ENCODE peak calls at places on chromosomes 3 and 15, in nine cellular contexts. G is activated CD8-positive, alpha-beta memory T cell treated with anti-CD3 and anti-CD28 coated beads for 48 hours; V is progenitor cell of endocrine pancreas; J is EH; R is right cardiac atrium; E is activated T-helper 1 cell treated with Interleukin-2 at 50 U/mL for 16 hours; C is fibroblast of mammary gland; W is suprapubic skin; T is naive thymus-derived CD8-positive, alpha-beta T cell. Y is an unnamed sample.

GRCh38 chr3:36381311-36381956 is 1.1 kb downstream of the STAC start:
- DNase-seq in G (no peak), V (no peak), J (peak; percentile 41), R (no peak), E (no peak), C (no peak), W (no peak), T (no peak), Y (no peak)

GRCh38 chr3:184110316-184110725 is 13.5 kb downstream of the HTR3E start:
- DNase-seq in G (no peak), V (no peak), J (peak; percentile 49), R (no peak), E (no peak), C (peak; percentile 74), W (no peak), T (no peak), Y (no peak)

GRCh38 chr15:80251505-80252280 is at the start of gene CTXND1:
- DNase-seq in G (no peak), V (peak; percentile 25), J (peak; percentile 2), R (peak; percentile 68), E (no peak), C (no peak), W (no peak), T (peak; percentile 0), Y (no peak)

GRCh38 chr3:99808163-99808794 is 9.4 kb upstream of the CMSS1 start:
- DNase-seq in G (no peak), V (peak; percentile 43), J (peak; percentile 80), R (no peak), E (no peak), C (peak; percentile 83), W (no peak), T (peak; percentile 34), Y (peak; percentile 24)

GRCh38 chr15:25763954-25764353 is 99.2 kb downstream of the ATP10A start:
- DNase-seq in G (no peak), V (no peak), J (no peak), R (no peak), E (no peak), C (no peak), W (no peak), T (no peak), Y (no peak)

GRCh38 chr3:80010021-80010420 is 242.2 kb upstream of the ROBO1 start:
- DNase-seq in G (no peak), V (no peak), J (no peak), R (no peak), E (no peak), C (no peak), W (no peak), T (no peak), Y (no peak)

GRCh38 chr15:34709866-34710265 is 44.9 kb downstream of the GJD2 start:
- DNase-seq in G (no peak), V (no peak), J (peak; percentile 86), R (no peak), E (no peak), C (peak; percentile 4), W (no peak), T (no peak), Y (no peak)

GRCh38 chr3:33682770-33683169 is 35.3 kb downstream of the CLASP2 start:
- DNase-seq in G (no peak), V (no peak), J (no peak), R (no peak), E (no peak), C (no peak), W (no peak), T (no peak), Y (no peak)

GRCh38 chr3:136535906-136536305 is 216.3 kb downstream of the STAG1 start:
- DNase-seq in G (no peak), V (no peak), J (peak; percentile 80), R (no peak), E (no peak), C (peak; percentile 49), W (no peak), T (no peak), Y (no peak)

GRCh38 chr3:16994842-16995535 is 110.2 kb downstream of the PLCL2 start:
- DNase-seq in G (no peak), V (no peak), J (no peak), R (no peak), E (no peak), C (no peak), W (no peak), T (no peak), Y (no peak)

GRCh38 chr3:12983326-12983725 is 89.9 kb downstream of the IQSEC1 start:
- DNase-seq in G (no peak), V (no peak), J (no peak), R (no peak), E (no peak), C (no peak), W (no peak), T (no peak), Y (no peak)

GRCh38 chr3:111961461-111962269 is 17.2 kb upstream of the ABHD10 start:
- DNase-seq in G (no peak), V (no peak), J (no peak), R (no peak), E (no peak), C (peak; percentile 31), W (no peak), T (no peak), Y (no peak)

GRCh38 chr3:126555795-126556636 is 2.7 kb downstream of the C3orf22 start:
- DNase-seq in G (no peak), V (peak; percentile 6), J (no peak), R (peak; percentile 16), E (no peak), C (no peak), W (peak; percentile 38), T (no peak), Y (no peak)

GRCh38 chr3:12221663-12222062 is 63.0 kb upstream of the TIMP4 start:
- DNase-seq in G (no peak), V (no peak), J (no peak), R (no peak), E (no peak), C (no peak), W (no peak), T (no peak), Y (no peak)

GRCh38 chr3:123386477-123387040 is 62.3 kb downstream of the ADCY5 start:
- DNase-seq in G (no peak), V (no peak), J (no peak), R (no peak), E (no peak), C (no peak), W (no peak), T (no peak), Y (no peak)

GRCh38 chr3:197028711-197029510 is 706 bp downstream of the MELTF start:
- DNase-seq in G (no peak), V (no peak), J (no peak), R (no peak), E (no peak), C (no peak), W (no peak), T (no peak), Y (peak; percentile 33)

GRCh38 chr3:72533584-72534473 is 314.4 kb downstream of the SHQ1 start:
- DNase-seq in G (no peak), V (no peak), J (no peak), R (no peak), E (no peak), C (no peak), W (no peak), T (no peak), Y (no peak)

GRCh38 chr15:71565006-71565405 is 245.3 kb upstream of the NR2E3 start:
- DNase-seq in G (no peak), V (no peak), J (no peak), R (no peak), E (no peak), C (no peak), W (no peak), T (no peak), Y (no peak)